ENCODE peak calls at places on chromosomes 3 and 15, in nine cellular contexts. I is caudate nucleus; B is HS-27A; U is activated CD8-positive, alpha-beta T cell treated with anti-CD3 and anti-CD28 coated beads for 36 hours; E is upper lobe of left lung; A is activated gamma-delta T cell treated with Interleukin-2 at 50 U/mL for 16 hours; T is AG09319; H is breast epithelium; W is astrocyte of the hippocampus. M is an unnamed sample.

GRCh38 chr3:50405249-50405648 is 45.9 kb upstream of the TMEM115 start:
- DNase-seq in T (no peak), H (no peak), B (no peak), I (no peak), A (peak), U (peak), W (peak), E (no peak), M (no peak)

GRCh38 chr3:100993309-100993708 is at the start of gene ABI3BP:
- DNase-seq in H (no peak), W (peak), T (peak), E (peak), B (peak), I (no peak), U (peak), A (no peak), M (peak)

GRCh38 chr3:193040836-193041672 is 123.4 kb upstream of the MB21D2 start:
- DNase-seq in H (no peak), W (peak), B (peak), T (peak), A (no peak), U (no peak), E (no peak), I (no peak), M (peak)

GRCh38 chr3:115616461-115616860 is 6.8 kb upstream of the GAP43 start:
- DNase-seq in E (no peak), B (no peak), I (no peak), A (no peak), T (no peak), H (no peak), W (no peak), U (peak), M (no peak)

GRCh38 chr15:95698230-95698629 is 632.3 kb upstream of the NR2F2 start:
- DNase-seq in W (no peak), T (no peak), E (no peak), I (no peak), H (no peak), A (no peak), B (no peak), U (no peak), M (no peak)

GRCh38 chr15:48865387-48866079 is 12.4 kb upstream of the EID1 start:
- DNase-seq in U (no peak), W (peak), I (no peak), A (no peak), T (no peak), H (no peak), B (no peak), E (no peak), M (no peak)

GRCh38 chr15:45143056-45143455 is 13.3 kb downstream of the DUOX1 start:
- DNase-seq in E (no peak), B (no peak), I (no peak), T (no peak), U (no peak), W (no peak), H (no peak), A (no peak), M (no peak)

GRCh38 chr15:70954176-70954575 is 61.5 kb downstream of the LRRC49 start:
- DNase-seq in H (no peak), A (no peak), I (no peak), B (no peak), E (no peak), T (no peak), U (no peak), W (no peak), M (no peak)

GRCh38 chr3:42055291-42055690 is 35.9 kb upstream of the TRAK1 start:
- DNase-seq in U (no peak), T (no peak), A (no peak), I (no peak), E (no peak), B (no peak), H (no peak), W (no peak), M (no peak)

GRCh38 chr3:105619651-105620050 is 249.2 kb downstream of the CBLB start:
- DNase-seq in B (no peak), I (no peak), A (no peak), E (no peak), H (no peak), W (no peak), U (no peak), T (no peak), M (no peak)

GRCh38 chr3:57199895-57200297 is at the start of gene HESX1:
- DNase-seq in B (no peak), T (no peak), E (no peak), I (no peak), H (no peak), U (no peak), W (no peak), A (no peak), M (no peak)

GRCh38 chr15:81942157-81942556 is 103.7 kb downstream of the MEX3B start:
- DNase-seq in H (no peak), B (no peak), U (no peak), I (no peak), E (no peak), A (no peak), T (no peak), W (no peak), M (no peak)

GRCh38 chr3:11335056-11335608 is 62.9 kb downstream of the ATG7 start:
- DNase-seq in T (peak), H (no peak), W (peak), B (peak), A (peak), I (no peak), U (peak), E (no peak), M (peak)

GRCh38 chr3:38739396-38739689 is 76.7 kb downstream of the SCN10A start:
- DNase-seq in A (no peak), W (no peak), H (no peak), U (no peak), E (no peak), B (no peak), I (no peak), T (no peak), M (no peak)

GRCh38 chr3:177681852-177682251 is 484.6 kb upstream of the TBL1XR1 start:
- DNase-seq in E (no peak), W (no peak), U (no peak), H (no peak), A (no peak), I (no peak), T (no peak), B (no peak), M (no peak)

GRCh38 chr3:3288288-3288687 is 108.8 kb upstream of the CRBN start:
- DNase-seq in A (no peak), U (no peak), H (no peak), E (no peak), W (no peak), I (no peak), B (no peak), T (no peak), M (no peak)

GRCh38 chr15:32928876-32929275 is 211.1 kb downstream of the GREM1 start:
- DNase-seq in E (no peak), W (no peak), U (no peak), T (no peak), B (no peak), H (no peak), I (no peak), A (no peak), M (no peak)

GRCh38 chr15:98231696-98232440 is 271.4 kb downstream of the ARRDC4 start:
- DNase-seq in B (no peak), U (no peak), E (no peak), A (no peak), W (peak), T (no peak), H (no peak), I (no peak), M (peak)

GRCh38 chr15:40843885-40844542 is at the start of gene SPINT1:
- DNase-seq in U (peak), B (no peak), I (no peak), H (peak), E (peak), A (no peak), T (no peak), W (peak), M (no peak)

GRCh38 chr15:100114100-100114499 is 227.7 kb downstream of the ADAMTS17 start:
- DNase-seq in U (peak), T (no peak), B (no peak), A (no peak), E (no peak), W (peak), I (no peak), H (no peak), M (peak)

GRCh38 chr3:125116311-125117069 is 60.7 kb upstream of the HEG1 start:
- DNase-seq in B (no peak), I (no peak), W (peak), T (peak), A (no peak), E (no peak), H (peak), U (no peak), M (peak)

GRCh38 chr3:51710631-51711351 is 3.9 kb downstream of the GRM2 start:
- DNase-seq in W (no peak), U (peak), H (peak), I (no peak), T (no peak), A (no peak), E (no peak), B (no peak), M (no peak)

GRCh38 chr15:34647569-34648334 is 64.3 kb upstream of the GOLGA8B start:
- DNase-seq in E (no peak), H (no peak), W (no peak), T (no peak), I (no peak), B (no peak), A (no peak), U (peak), M (no peak)

GRCh38 chr3:153113553-153113952 is 48.5 kb upstream of the RAP2B start:
- DNase-seq in I (no peak), E (no peak), B (no peak), A (no peak), U (no peak), H (no peak), T (no peak), W (no peak), M (no peak)

GRCh38 chr3:132222868-132223538 is 94.2 kb upstream of the ACP3 start:
- DNase-seq in I (no peak), U (no peak), T (no peak), W (peak), A (no peak), H (no peak), E (no peak), B (no peak), M (no peak)

GRCh38 chr3:42853056-42853455 is 22.6 kb downstream of the CYP8B1 start:
- DNase-seq in T (no peak), W (no peak), A (no peak), B (no peak), I (no peak), E (no peak), H (no peak), U (no peak), M (no peak)

GRCh38 chr3:144900366-144900765 is 928.7 kb downstream of the DIPK2A start:
- DNase-seq in I (no peak), W (peak), B (no peak), U (no peak), T (no peak), A (no peak), H (no peak), E (no peak), M (no peak)

GRCh38 chr3:73225161-73225861 is 163.9 kb downstream of the EBLN2 start:
- DNase-seq in A (no peak), U (no peak), T (no peak), B (no peak), W (no peak), E (no peak), I (no peak), H (no peak), M (no peak)

GRCh38 chr15:99341786-99342185 is 90.5 kb downstream of the LRRC28 start:
- DNase-seq in E (no peak), U (no peak), B (no peak), I (no peak), T (no peak), A (no peak), H (no peak), W (no peak), M (no peak)

GRCh38 chr15:20106026-20106425 is 435.6 kb downstream of the GOLGA6L6 start:
- DNase-seq in B (no peak), I (no peak), T (no peak), E (peak), U (no peak), W (peak), H (peak), A (peak), M (no peak)

GRCh38 chr3:187072102-187072501 is 67.2 kb downstream of the RPL39L start:
- DNase-seq in I (no peak), T (no peak), A (no peak), W (no peak), E (no peak), U (no peak), H (no peak), B (no peak), M (no peak)

GRCh38 chr15:69315402-69316110 is 16.8 kb downstream of the PAQR5 start:
- DNase-seq in E (no peak), I (no peak), A (no peak), T (no peak), B (no peak), W (no peak), U (no peak), H (no peak), M (no peak)

GRCh38 chr3:39383913-39384664 is 919 bp downstream of the SLC25A38 start:
- DNase-seq in T (peak), I (no peak), B (peak), W (peak), U (peak), A (peak), E (peak), H (peak), M (peak)

GRCh38 chr3:108153451-108153981 is 62.7 kb upstream of the CD47 start:
- DNase-seq in T (peak), I (no peak), H (no peak), U (peak), W (peak), A (peak), E (no peak), B (peak), M (peak)